ENCODE peak calls at places on chromosome 19, in four cellular contexts. One of them, this sample, is unnamed.
A peak's percentile ranks its signal among the peaks of the same experiment; 100 is the strongest.

GRCh38 chr19:46115396-46116109 is 8.9 kb downstream of the IGFL3 start:
- DNase-seq in AG09319: peak; percentile 5
- DNase-seq in H9: no peak
- DNase-seq in activated T-helper 1 cell treated with Interleukin-2 at 50 U/mL for 16 hours: no peak
- DNase-seq in this sample: peak; percentile 62

GRCh38 chr19:44356383-44357111 is at the start of gene ZNF112:
- DNase-seq in activated T-helper 1 cell treated with Interleukin-2 at 50 U/mL for 16 hours: no peak
- DNase-seq in H9: peak; percentile 96
- DNase-seq in AG09319: peak; percentile 67
- DNase-seq in this sample: peak; percentile 85

GRCh38 chr19:10916602-10917001 is 11.8 kb downstream of the YIPF2 start:
- DNase-seq in H9: peak; percentile 20
- DNase-seq in activated T-helper 1 cell treated with Interleukin-2 at 50 U/mL for 16 hours: no peak
- DNase-seq in AG09319: no peak
- DNase-seq in this sample: no peak

GRCh38 chr19:35153701-35154534 is 617 bp upstream of the FXYD5 start:
- DNase-seq in H9: peak; percentile 71
- DNase-seq in AG09319: no peak
- DNase-seq in activated T-helper 1 cell treated with Interleukin-2 at 50 U/mL for 16 hours: peak; percentile 60
- DNase-seq in this sample: no peak

GRCh38 chr19:5293607-5294089 is 47.0 kb downstream of the PTPRS start:
- DNase-seq in AG09319: peak; percentile 46
- DNase-seq in H9: peak; percentile 79
- DNase-seq in activated T-helper 1 cell treated with Interleukin-2 at 50 U/mL for 16 hours: no peak
- DNase-seq in this sample: peak; percentile 33

GRCh38 chr19:8558325-8558724 is 18.9 kb downstream of the MYO1F start:
- DNase-seq in activated T-helper 1 cell treated with Interleukin-2 at 50 U/mL for 16 hours: no peak
- DNase-seq in H9: no peak
- DNase-seq in AG09319: no peak
- DNase-seq in this sample: no peak

GRCh38 chr19:44517146-44517545 is 12.3 kb downstream of the CEACAM20 start:
- DNase-seq in H9: no peak
- DNase-seq in AG09319: no peak
- DNase-seq in activated T-helper 1 cell treated with Interleukin-2 at 50 U/mL for 16 hours: no peak
- DNase-seq in this sample: no peak

GRCh38 chr19:45179063-45179847 is 671 bp downstream of the BLOC1S3 start:
- DNase-seq in activated T-helper 1 cell treated with Interleukin-2 at 50 U/mL for 16 hours: peak; percentile 17
- DNase-seq in AG09319: no peak
- DNase-seq in H9: no peak
- DNase-seq in this sample: no peak

GRCh38 chr19:55247621-55248099 is 11.2 kb downstream of the PPP6R1 start:
- DNase-seq in activated T-helper 1 cell treated with Interleukin-2 at 50 U/mL for 16 hours: no peak
- DNase-seq in AG09319: peak; percentile 4
- DNase-seq in H9: no peak
- DNase-seq in this sample: no peak

GRCh38 chr19:3108775-3109174 is 14.6 kb downstream of the GNA11 start:
- DNase-seq in AG09319: no peak
- DNase-seq in H9: peak; percentile 82
- DNase-seq in activated T-helper 1 cell treated with Interleukin-2 at 50 U/mL for 16 hours: peak; percentile 41
- DNase-seq in this sample: peak; percentile 16

GRCh38 chr19:1279782-1280341 is 4.5 kb downstream of the FAM174C start:
- DNase-seq in activated T-helper 1 cell treated with Interleukin-2 at 50 U/mL for 16 hours: peak; percentile 65
- DNase-seq in AG09319: peak; percentile 58
- DNase-seq in H9: peak; percentile 89
- DNase-seq in this sample: peak; percentile 25

GRCh38 chr19:38433268-38433733 is at the start of gene RYR1:
- DNase-seq in activated T-helper 1 cell treated with Interleukin-2 at 50 U/mL for 16 hours: no peak
- DNase-seq in H9: peak; percentile 97
- DNase-seq in AG09319: no peak
- DNase-seq in this sample: no peak

GRCh38 chr19:18674616-18675015 is 8.9 kb upstream of the CRTC1 start:
- DNase-seq in AG09319: no peak
- DNase-seq in activated T-helper 1 cell treated with Interleukin-2 at 50 U/mL for 16 hours: no peak
- DNase-seq in H9: no peak
- DNase-seq in this sample: no peak